ENCODE peak calls at places on chromosomes 3 and 15, in five cellular contexts. R is IMR-90, Q is PC-3, B is fibroblast of lung, N is SK-N-SH. U is an unnamed sample.

GRCh38 chr3:69665026-69665739 is 74.1 kb upstream of the MITF start:
- DNase-seq in R (no peak), Q (peak; percentile 6), B (peak; percentile 75), N (peak; percentile 56), U (no peak)

GRCh38 chr3:58052373-58053273 is 44.4 kb downstream of the FLNB start:
- DNase-seq in N (no peak), Q (peak; percentile 99), R (peak; percentile 99), B (peak; percentile 99), U (no peak)

GRCh38 chr3:88038561-88038960 is 20.2 kb downstream of the CGGBP1 start:
- DNase-seq in R (peak; percentile 80), N (no peak), Q (no peak), B (peak; percentile 70), U (no peak)

GRCh38 chr3:32500880-32501784 is 1.5 kb downstream of the CMTM6 start:
- DNase-seq in B (no peak), R (no peak), N (peak; percentile 14), Q (no peak), U (no peak)

GRCh38 chr3:197363553-197364409 is 65.4 kb upstream of the DLG1 start:
- DNase-seq in R (no peak), Q (no peak), B (no peak), N (peak; percentile 3), U (no peak)

GRCh38 chr3:17994167-17994566 is 251.7 kb upstream of the TBC1D5 start:
- DNase-seq in B (no peak), N (no peak), R (no peak), Q (no peak), U (no peak)

GRCh38 chr15:75425966-75426500 is 25.5 kb downstream of the SIN3A start:
- DNase-seq in B (no peak), N (no peak), R (no peak), Q (no peak), U (no peak)

GRCh38 chr3:187382609-187383151 is 14.5 kb downstream of the RTP4 start:
- DNase-seq in B (no peak), Q (no peak), R (peak; percentile 20), N (no peak), U (no peak)

GRCh38 chr3:66989860-66990696 is 8.0 kb upstream of the KBTBD8 start:
- DNase-seq in N (no peak), Q (peak; percentile 1), R (no peak), B (peak; percentile 1), U (no peak)

GRCh38 chr15:90154861-90155626 is 46.1 kb upstream of the SEMA4B start:
- DNase-seq in R (peak; percentile 95), N (peak; percentile 37), B (peak; percentile 82), Q (peak; percentile 97), U (no peak)

GRCh38 chr15:57667171-57667924 is 39.2 kb upstream of the POLR2M start:
- DNase-seq in R (peak; percentile 71), Q (peak; percentile 65), B (peak; percentile 79), N (peak; percentile 42), U (no peak)

GRCh38 chr3:13850161-13850945 is 29.5 kb downstream of the WNT7A start:
- DNase-seq in Q (peak; percentile 98), N (no peak), R (no peak), B (peak; percentile 36), U (no peak)

GRCh38 chr3:169772530-169772950 is 656 bp upstream of the MYNN start:
- DNase-seq in B (peak; percentile 77), Q (peak; percentile 80), R (peak; percentile 81), N (peak; percentile 78), U (no peak)

GRCh38 chr3:194133661-194134230 is 2.2 kb upstream of the HES1 start:
- DNase-seq in B (peak; percentile 75), N (no peak), Q (peak; percentile 44), R (peak; percentile 55), U (no peak)

GRCh38 chr15:47292638-47293037 is 424.7 kb upstream of the SEMA6D start:
- DNase-seq in Q (peak; percentile 15), N (no peak), R (no peak), B (no peak), U (no peak)

GRCh38 chr3:127496256-127496655 is 94.3 kb downstream of the TPRA1 start:
- DNase-seq in R (no peak), B (no peak), Q (no peak), N (no peak), U (no peak)

GRCh38 chr15:65085990-65086679 is 9.6 kb downstream of the KBTBD13 start:
- DNase-seq in B (no peak), R (peak; percentile 16), Q (peak; percentile 55), N (peak; percentile 69), U (no peak)

GRCh38 chr3:192727032-192727847 is at the start of gene FGF12:
- DNase-seq in B (peak; percentile 34), R (peak; percentile 0), Q (peak; percentile 52), N (peak; percentile 83), U (peak; percentile 1)

GRCh38 chr3:171615281-171615680 is 155.1 kb upstream of the TNIK start:
- DNase-seq in R (no peak), Q (no peak), N (no peak), B (peak; percentile 6), U (no peak)

GRCh38 chr3:40915346-40915865 is 283.9 kb upstream of the CTNNB1 start:
- DNase-seq in R (no peak), Q (no peak), B (no peak), N (no peak), U (no peak)

GRCh38 chr3:31055757-31056156 is 161.3 kb upstream of the GADL1 start:
- DNase-seq in B (no peak), R (no peak), N (no peak), Q (no peak), U (no peak)

GRCh38 chr3:127860223-127860622 is 37.9 kb upstream of the MGLL start:
- DNase-seq in Q (no peak), B (no peak), R (no peak), N (no peak), U (no peak)

GRCh38 chr15:65083262-65083701 is 6.7 kb downstream of the KBTBD13 start:
- DNase-seq in B (peak; percentile 57), R (peak; percentile 74), N (no peak), Q (no peak), U (no peak)

GRCh38 chr3:42159706-42160472 is 68.7 kb downstream of the TRAK1 start:
- DNase-seq in Q (no peak), N (peak; percentile 86), R (no peak), B (no peak), U (peak; percentile 22)

GRCh38 chr3:106119691-106120090 is 250.9 kb upstream of the CBLB start:
- DNase-seq in B (peak; percentile 77), Q (peak; percentile 34), R (peak; percentile 63), N (no peak), U (no peak)

GRCh38 chr3:70805044-70805732 is 492.8 kb upstream of the MDFIC2 start:
- DNase-seq in B (peak; percentile 52), R (peak; percentile 80), N (no peak), Q (peak; percentile 74), U (no peak)

GRCh38 chr3:168040624-168041208 is 55.0 kb downstream of the GOLIM4 start:
- DNase-seq in Q (peak; percentile 63), N (peak; percentile 36), R (peak; percentile 74), B (peak; percentile 56), U (no peak)

GRCh38 chr3:134463676-134464611 is 21.8 kb downstream of the ANAPC13 start:
- DNase-seq in Q (no peak), N (peak; percentile 23), B (peak; percentile 99), R (peak; percentile 99), U (no peak)

DNA sequence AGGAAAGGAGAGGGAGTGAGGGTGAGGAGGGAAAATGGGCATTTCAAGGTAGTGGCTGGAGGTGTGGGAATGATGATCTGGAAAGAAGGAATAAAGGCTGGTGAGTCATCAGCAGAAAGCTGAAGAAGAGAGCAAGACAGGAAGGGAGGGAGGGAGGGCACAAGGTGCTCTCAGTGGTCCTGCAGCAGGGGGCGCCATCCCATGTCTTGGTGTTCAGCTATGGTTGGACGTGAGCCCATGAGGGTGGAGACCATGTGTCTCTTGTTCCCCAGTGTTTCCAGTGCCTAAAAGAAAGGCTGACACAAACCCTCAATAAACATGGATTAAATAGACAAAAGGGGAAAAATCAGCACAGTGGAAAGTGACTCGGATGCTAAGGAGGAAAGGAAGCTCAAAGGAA is 228.5 kb downstream of the NTRK3 start:
- DNase-seq in B (no peak), N (no peak), R (no peak), Q (no peak), U (no peak)
- TF ChIP-seq CTCF in B (no peak), N (no peak), R (no peak), Q (no peak), U (no peak)

DNA sequence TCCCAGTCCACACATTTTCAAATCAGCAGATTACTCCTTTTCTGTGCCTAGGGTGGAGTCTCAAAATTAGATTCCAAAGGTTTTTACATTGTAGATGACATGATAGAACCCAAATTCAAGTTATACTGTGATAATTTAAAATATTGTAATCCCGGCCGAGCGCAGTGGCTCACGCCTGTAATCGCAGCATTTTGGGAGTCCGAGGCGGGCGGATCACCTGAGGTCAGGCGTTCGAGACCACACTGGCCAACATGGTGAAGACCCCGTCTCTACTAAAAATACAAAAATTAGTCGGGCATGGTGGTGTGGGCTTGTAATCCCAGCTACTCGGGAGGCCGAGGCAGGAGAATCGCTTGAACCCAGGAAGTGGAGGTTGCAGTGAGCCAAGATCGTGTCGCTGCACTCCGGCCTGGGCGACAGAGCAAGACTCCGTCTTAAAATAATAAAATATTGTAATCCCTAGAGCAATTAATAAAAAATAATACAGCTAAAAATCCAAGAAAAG is 1.2 kb upstream of the CYFIP1 start:
- DNase-seq in Q (no peak), N (no peak), B (no peak), R (no peak), U (no peak)
- H3K27ac ChIP-seq in Q (no peak overlapping the region), N (no peak overlapping the region), B (no peak overlapping the region), R (no peak overlapping the region), U (no peak overlapping the region)

GRCh38 chr3:877001-877400 is 215.8 kb upstream of the CNTN6 start:
- DNase-seq in B (peak; percentile 59), N (no peak), Q (no peak), R (no peak), U (no peak)

GRCh38 chr3:882526-882925 is 210.3 kb upstream of the CNTN6 start:
- DNase-seq in Q (no peak), R (no peak), B (peak; percentile 39), N (no peak), U (no peak)

GRCh38 chr3:880371-880770 is 212.5 kb upstream of the CNTN6 start:
- DNase-seq in B (no peak), Q (no peak), R (no peak), N (no peak), U (no peak)
- H3K9me3 ChIP-seq in B (no peaks in the 10 kb centered on the region), Q (peaks cover 16% of the 10 kb centered on the region), R (no peaks in the 10 kb centered on the region), N (no peaks in the 10 kb centered on the region), U (no peaks in the 10 kb centered on the region)

GRCh38 chr3:38617586-38617985 is 31.9 kb downstream of the SCN5A start:
- DNase-seq in B (no peak), R (no peak), N (no peak), Q (no peak), U (no peak)

GRCh38 chr3:38617137-38617536 is 32.4 kb downstream of the SCN5A start:
- DNase-seq in N (no peak), Q (no peak), B (no peak), R (no peak), U (no peak)

GRCh38 chr3:38622336-38622735 is 27.2 kb downstream of the SCN5A start:
- DNase-seq in B (no peak), Q (no peak), R (no peak), N (no peak), U (no peak)

GRCh38 chr3:38618343-38618742 is 31.1 kb downstream of the SCN5A start:
- DNase-seq in R (no peak), N (no peak), Q (no peak), B (no peak), U (no peak)

DNA sequence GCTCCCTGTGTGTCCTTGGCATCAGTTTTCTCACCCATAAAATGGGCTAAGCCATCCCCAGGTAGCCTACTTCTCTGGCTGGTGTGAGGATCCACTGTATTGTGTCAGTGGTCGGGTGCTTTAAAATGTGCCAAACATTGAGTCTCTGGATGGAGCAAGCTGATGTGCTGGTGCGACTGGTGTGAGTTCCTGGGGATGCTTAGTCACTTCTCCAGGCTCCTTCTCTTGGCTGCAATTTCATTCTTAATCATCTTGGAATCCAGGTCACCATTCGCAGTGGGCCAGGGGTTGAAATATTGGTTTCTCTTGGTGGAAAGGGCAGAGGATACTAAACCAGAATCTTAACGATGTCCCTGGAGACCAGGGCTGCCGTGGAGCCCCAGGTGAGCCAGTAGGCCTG is 29.3 kb downstream of the SCN5A start:
- DNase-seq in N (no peak), B (peak; percentile 7), R (peak; percentile 37), Q (peak; percentile 14), U (no peak)
- TF ChIP-seq CTCF in N (no peak), B (no peak), R (no peak), Q (no peak), U (no peak)